ENCODE peak calls at places on chromosomes 12 and 14, in eight cellular contexts. One of them, this sample, is unnamed.

GRCh38 chr12:93299262-93299846 is 78.4 kb upstream of the NUDT4 start:
- DNase-seq in WTC11: no peak
- DNase-seq in MM.1S: no peak
- DNase-seq in omental fat pad: no peak
- DNase-seq in fibroblast of lung: no peak
- DNase-seq in suprapubic skin: no peak
- DNase-seq in B cell: no peak
- DNase-seq in AG10803: peak
- DNase-seq in this sample: no peak

GRCh38 chr12:113325938-113326337 is 9.0 kb downstream of the SLC8B1 start:
- DNase-seq in WTC11: no peak
- DNase-seq in MM.1S: no peak
- DNase-seq in omental fat pad: no peak
- DNase-seq in fibroblast of lung: peak
- DNase-seq in suprapubic skin: no peak
- DNase-seq in B cell: no peak
- DNase-seq in AG10803: peak
- DNase-seq in this sample: no peak

GRCh38 chr14:100308112-100308792 is 2.0 kb upstream of the SLC25A29 start:
- DNase-seq in WTC11: no peak
- DNase-seq in MM.1S: no peak
- DNase-seq in omental fat pad: no peak
- DNase-seq in fibroblast of lung: no peak
- DNase-seq in suprapubic skin: no peak
- DNase-seq in B cell: no peak
- DNase-seq in AG10803: no peak
- DNase-seq in this sample: no peak

GRCh38 chr14:60662987-60663386 is 13.7 kb upstream of the SIX1 start:
- DNase-seq in WTC11: no peak
- DNase-seq in MM.1S: no peak
- DNase-seq in omental fat pad: no peak
- DNase-seq in fibroblast of lung: no peak
- DNase-seq in suprapubic skin: no peak
- DNase-seq in B cell: no peak
- DNase-seq in AG10803: no peak
- DNase-seq in this sample: no peak

GRCh38 chr12:111367661-111368221 is 1.2 kb downstream of the PHETA1 start:
- DNase-seq in WTC11: no peak
- DNase-seq in MM.1S: no peak
- DNase-seq in omental fat pad: no peak
- DNase-seq in fibroblast of lung: peak
- DNase-seq in suprapubic skin: no peak
- DNase-seq in B cell: no peak
- DNase-seq in AG10803: no peak
- DNase-seq in this sample: no peak

GRCh38 chr12:98401427-98401826 is 114.0 kb upstream of the TMPO start:
- DNase-seq in WTC11: no peak
- DNase-seq in MM.1S: no peak
- DNase-seq in omental fat pad: no peak
- DNase-seq in fibroblast of lung: no peak
- DNase-seq in suprapubic skin: no peak
- DNase-seq in B cell: no peak
- DNase-seq in AG10803: no peak
- DNase-seq in this sample: peak

GRCh38 chr12:107853479-107853878 is 79.0 kb downstream of the ASCL4 start:
- DNase-seq in WTC11: no peak
- DNase-seq in MM.1S: no peak
- DNase-seq in omental fat pad: no peak
- DNase-seq in fibroblast of lung: no peak
- DNase-seq in suprapubic skin: no peak
- DNase-seq in B cell: no peak
- DNase-seq in AG10803: no peak
- DNase-seq in this sample: no peak

GRCh38 chr12:122230798-122231197 is 4.9 kb upstream of the DIABLO start:
- DNase-seq in WTC11: no peak
- DNase-seq in MM.1S: no peak
- DNase-seq in omental fat pad: no peak
- DNase-seq in fibroblast of lung: no peak
- DNase-seq in suprapubic skin: no peak
- DNase-seq in B cell: no peak
- DNase-seq in AG10803: no peak
- DNase-seq in this sample: no peak

GRCh38 chr12:125142601-125143000 is 77.4 kb downstream of the AACS start:
- DNase-seq in WTC11: no peak
- DNase-seq in MM.1S: no peak
- DNase-seq in omental fat pad: no peak
- DNase-seq in fibroblast of lung: no peak
- DNase-seq in suprapubic skin: no peak
- DNase-seq in B cell: no peak
- DNase-seq in AG10803: peak
- DNase-seq in this sample: no peak

GRCh38 chr14:103115845-103116572 is 7.3 kb upstream of the TNFAIP2 start:
- DNase-seq in WTC11: no peak
- DNase-seq in MM.1S: no peak
- DNase-seq in omental fat pad: no peak
- DNase-seq in fibroblast of lung: peak
- DNase-seq in suprapubic skin: no peak
- DNase-seq in B cell: no peak
- DNase-seq in AG10803: no peak
- DNase-seq in this sample: no peak

GRCh38 chr14:67010602-67011001 is 178.6 kb upstream of the GARIN2 start:
- DNase-seq in WTC11: no peak
- DNase-seq in MM.1S: peak
- DNase-seq in omental fat pad: no peak
- DNase-seq in fibroblast of lung: no peak
- DNase-seq in suprapubic skin: no peak
- DNase-seq in B cell: no peak
- DNase-seq in AG10803: no peak
- DNase-seq in this sample: no peak

GRCh38 chr12:52771088-52771487 is 6.1 kb downstream of the KRT76 start:
- DNase-seq in WTC11: no peak
- DNase-seq in MM.1S: no peak
- DNase-seq in omental fat pad: no peak
- DNase-seq in fibroblast of lung: no peak
- DNase-seq in suprapubic skin: no peak
- DNase-seq in B cell: no peak
- DNase-seq in AG10803: no peak
- DNase-seq in this sample: no peak

GRCh38 chr12:67919406-67919805 is 69.8 kb upstream of the IFNG-AS1 start:
- DNase-seq in WTC11: no peak
- DNase-seq in MM.1S: no peak
- DNase-seq in omental fat pad: no peak
- DNase-seq in fibroblast of lung: no peak
- DNase-seq in suprapubic skin: no peak
- DNase-seq in B cell: no peak
- DNase-seq in AG10803: peak
- DNase-seq in this sample: no peak

GRCh38 chr12:26798013-26798412 is 35.0 kb downstream of the ITPR2 start:
- DNase-seq in WTC11: no peak
- DNase-seq in MM.1S: peak
- DNase-seq in omental fat pad: no peak
- DNase-seq in fibroblast of lung: peak
- DNase-seq in suprapubic skin: no peak
- DNase-seq in B cell: no peak
- DNase-seq in AG10803: peak
- DNase-seq in this sample: peak

GRCh38 chr12:75525263-75525662 is 13.9 kb upstream of the KRR1 start:
- DNase-seq in WTC11: no peak
- DNase-seq in MM.1S: no peak
- DNase-seq in omental fat pad: no peak
- DNase-seq in fibroblast of lung: peak
- DNase-seq in suprapubic skin: no peak
- DNase-seq in B cell: no peak
- DNase-seq in AG10803: no peak
- DNase-seq in this sample: no peak

GRCh38 chr14:84482256-84483071 is 1047.5 kb upstream of the FLRT2 start:
- DNase-seq in WTC11: no peak
- DNase-seq in MM.1S: no peak
- DNase-seq in omental fat pad: no peak
- DNase-seq in fibroblast of lung: peak
- DNase-seq in suprapubic skin: no peak
- DNase-seq in B cell: no peak
- DNase-seq in AG10803: peak
- DNase-seq in this sample: no peak

GRCh38 chr12:109331546-109331945 is 16.2 kb upstream of the MYO1H start:
- DNase-seq in WTC11: no peak
- DNase-seq in MM.1S: no peak
- DNase-seq in omental fat pad: no peak
- DNase-seq in fibroblast of lung: no peak
- DNase-seq in suprapubic skin: no peak
- DNase-seq in B cell: no peak
- DNase-seq in AG10803: no peak
- DNase-seq in this sample: no peak

GRCh38 chr12:15732341-15733061 is 56.7 kb downstream of the EPS8 start:
- DNase-seq in WTC11: no peak
- DNase-seq in MM.1S: no peak
- DNase-seq in omental fat pad: no peak
- DNase-seq in fibroblast of lung: peak
- DNase-seq in suprapubic skin: no peak
- DNase-seq in B cell: no peak
- DNase-seq in AG10803: peak
- DNase-seq in this sample: no peak

GRCh38 chr14:51014086-51014485 is 69.8 kb upstream of the PYGL start:
- DNase-seq in WTC11: no peak
- DNase-seq in MM.1S: no peak
- DNase-seq in omental fat pad: no peak
- DNase-seq in fibroblast of lung: peak
- DNase-seq in suprapubic skin: no peak
- DNase-seq in B cell: no peak
- DNase-seq in AG10803: peak
- DNase-seq in this sample: no peak

GRCh38 chr14:73753043-73753886 is 39.1 kb upstream of the PNMA1 start:
- DNase-seq in WTC11: no peak
- DNase-seq in MM.1S: no peak
- DNase-seq in omental fat pad: no peak
- DNase-seq in fibroblast of lung: no peak
- DNase-seq in suprapubic skin: no peak
- DNase-seq in B cell: no peak
- DNase-seq in AG10803: no peak
- DNase-seq in this sample: no peak

GRCh38 chr12:9729082-9729481 is 3.8 kb downstream of the CLECL1 start:
- DNase-seq in WTC11: no peak
- DNase-seq in MM.1S: no peak
- DNase-seq in omental fat pad: no peak
- DNase-seq in fibroblast of lung: no peak
- DNase-seq in suprapubic skin: no peak
- DNase-seq in B cell: no peak
- DNase-seq in AG10803: no peak
- DNase-seq in this sample: no peak

GRCh38 chr14:32635103-32635719 is 303.5 kb upstream of the NPAS3 start:
- DNase-seq in WTC11: no peak
- DNase-seq in MM.1S: no peak
- DNase-seq in omental fat pad: no peak
- DNase-seq in fibroblast of lung: peak
- DNase-seq in suprapubic skin: no peak
- DNase-seq in B cell: no peak
- DNase-seq in AG10803: peak
- DNase-seq in this sample: no peak

GRCh38 chr12:118307069-118307954 is 65.4 kb downstream of the TAOK3 start:
- DNase-seq in WTC11: no peak
- DNase-seq in MM.1S: no peak
- DNase-seq in omental fat pad: no peak
- DNase-seq in fibroblast of lung: peak
- DNase-seq in suprapubic skin: no peak
- DNase-seq in B cell: no peak
- DNase-seq in AG10803: peak
- DNase-seq in this sample: no peak

GRCh38 chr14:64806202-64806861 is 73.4 kb downstream of the SPTB start:
- DNase-seq in WTC11: no peak
- DNase-seq in MM.1S: no peak
- DNase-seq in omental fat pad: no peak
- DNase-seq in fibroblast of lung: peak
- DNase-seq in suprapubic skin: peak
- DNase-seq in B cell: no peak
- DNase-seq in AG10803: peak
- DNase-seq in this sample: no peak

DNA sequence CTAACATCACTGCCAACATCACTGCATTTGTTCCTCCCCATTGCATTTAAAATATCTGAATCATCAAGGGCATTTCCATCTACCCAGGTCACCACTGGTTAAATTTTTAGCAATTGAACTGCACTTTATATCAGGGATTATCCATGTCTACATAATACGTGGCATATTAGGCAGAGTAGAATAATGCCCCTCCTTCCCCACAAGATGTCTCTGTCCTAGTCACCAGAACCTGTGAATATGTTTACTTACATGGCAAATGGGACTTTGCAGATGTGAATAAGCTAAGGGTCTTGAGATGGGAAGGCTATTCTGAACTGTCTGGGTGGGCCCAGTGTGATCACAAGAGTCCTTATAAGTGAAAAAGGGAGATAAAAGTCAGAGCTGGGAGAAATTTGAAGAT is 181.7 kb upstream of the ARID2 start:
- DNase-seq in WTC11: no peak
- DNase-seq in MM.1S: no peak
- DNase-seq in omental fat pad: no peak
- DNase-seq in fibroblast of lung: peak
- DNase-seq in suprapubic skin: no peak
- DNase-seq in B cell: no peak
- DNase-seq in AG10803: peak
- DNase-seq in this sample: no peak
- TF ChIP-seq CTCF in WTC11: no peak
- TF ChIP-seq CTCF in MM.1S: no peak
- TF ChIP-seq CTCF in omental fat pad: no peak
- TF ChIP-seq CTCF in fibroblast of lung: no peak
- TF ChIP-seq CTCF in suprapubic skin: no peak
- TF ChIP-seq CTCF in B cell: no peak
- TF ChIP-seq CTCF in AG10803: peak
- TF ChIP-seq CTCF in this sample: no peak

GRCh38 chr14:58131386-58131785 is 20.6 kb downstream of the ARMH4 start:
- DNase-seq in WTC11: no peak
- DNase-seq in MM.1S: no peak
- DNase-seq in omental fat pad: no peak
- DNase-seq in fibroblast of lung: no peak
- DNase-seq in suprapubic skin: no peak
- DNase-seq in B cell: no peak
- DNase-seq in AG10803: peak
- DNase-seq in this sample: no peak
- TF ChIP-seq CTCF in WTC11: no peak
- TF ChIP-seq CTCF in MM.1S: no peak
- TF ChIP-seq CTCF in omental fat pad: no peak
- TF ChIP-seq CTCF in fibroblast of lung: no peak
- TF ChIP-seq CTCF in suprapubic skin: no peak
- TF ChIP-seq CTCF in B cell: no peak
- TF ChIP-seq CTCF in AG10803: no peak
- TF ChIP-seq CTCF in this sample: no peak

GRCh38 chr14:69803753-69804152 is 6.7 kb upstream of the SLC10A1 start:
- DNase-seq in WTC11: no peak
- DNase-seq in MM.1S: no peak
- DNase-seq in omental fat pad: no peak
- DNase-seq in fibroblast of lung: no peak
- DNase-seq in suprapubic skin: no peak
- DNase-seq in B cell: no peak
- DNase-seq in AG10803: no peak
- DNase-seq in this sample: no peak
- TF ChIP-seq CTCF in WTC11: no peak
- TF ChIP-seq CTCF in MM.1S: peak
- TF ChIP-seq CTCF in omental fat pad: no peak
- TF ChIP-seq CTCF in fibroblast of lung: no peak
- TF ChIP-seq CTCF in suprapubic skin: no peak
- TF ChIP-seq CTCF in B cell: peak
- TF ChIP-seq CTCF in AG10803: no peak
- TF ChIP-seq CTCF in this sample: no peak

GRCh38 chr12:80602455-80602854 is 105.0 kb upstream of the MYF6 start:
- DNase-seq in WTC11: no peak
- DNase-seq in MM.1S: no peak
- DNase-seq in omental fat pad: no peak
- DNase-seq in fibroblast of lung: no peak
- DNase-seq in suprapubic skin: no peak
- DNase-seq in B cell: no peak
- DNase-seq in AG10803: no peak
- DNase-seq in this sample: no peak

GRCh38 chr12:80607361-80608135 is 99.9 kb upstream of the MYF6 start:
- DNase-seq in WTC11: no peak
- DNase-seq in MM.1S: no peak
- DNase-seq in omental fat pad: no peak
- DNase-seq in fibroblast of lung: no peak
- DNase-seq in suprapubic skin: no peak
- DNase-seq in B cell: no peak
- DNase-seq in AG10803: no peak
- DNase-seq in this sample: no peak
- TF ChIP-seq CTCF in WTC11: peak
- TF ChIP-seq CTCF in MM.1S: peak
- TF ChIP-seq CTCF in omental fat pad: no peak
- TF ChIP-seq CTCF in fibroblast of lung: no peak
- TF ChIP-seq CTCF in suprapubic skin: no peak
- TF ChIP-seq CTCF in B cell: no peak
- TF ChIP-seq CTCF in AG10803: no peak
- TF ChIP-seq CTCF in this sample: peak